ENCODE peak calls at places on chromosomes 4 and X, in six cellular contexts. One of them, this sample, is unnamed.
A peak's percentile ranks its signal among the peaks of the same experiment; 100 is the strongest.

GRCh38 chrX:1614927-1615326 is at the start of gene ASMT:
- DNase-seq in mesenchymal stem cell: no peak
- DNase-seq in neuronal stem cell: no peak
- DNase-seq in H9: peak; percentile 55
- DNase-seq in H1: no peak
- DNase-seq in trophoblast cell: no peak
- DNase-seq in this sample: no peak

GRCh38 chrX:152641996-152642395 is 4.3 kb downstream of the GABRQ start:
- DNase-seq in H9: peak; percentile 61
- DNase-seq in mesenchymal stem cell: no peak
- DNase-seq in H1: peak; percentile 43
- DNase-seq in trophoblast cell: no peak
- DNase-seq in neuronal stem cell: peak; percentile 18
- DNase-seq in this sample: peak; percentile 1

GRCh38 chr4:137700751-137701150 is 168.5 kb upstream of the PCDH18 start:
- DNase-seq in mesenchymal stem cell: no peak
- DNase-seq in H1: no peak
- DNase-seq in neuronal stem cell: no peak
- DNase-seq in H9: no peak
- DNase-seq in trophoblast cell: no peak
- DNase-seq in this sample: peak; percentile 31

GRCh38 chr4:33882246-33882990 is 2361.9 kb downstream of the ARAP2 start:
- DNase-seq in trophoblast cell: no peak
- DNase-seq in H9: no peak
- DNase-seq in neuronal stem cell: no peak
- DNase-seq in H1: no peak
- DNase-seq in mesenchymal stem cell: peak; percentile 42
- DNase-seq in this sample: no peak

GRCh38 chr4:70589785-70590184 is 2.3 kb upstream of the AMBN start:
- DNase-seq in mesenchymal stem cell: no peak
- DNase-seq in H9: no peak
- DNase-seq in H1: no peak
- DNase-seq in neuronal stem cell: no peak
- DNase-seq in trophoblast cell: no peak
- DNase-seq in this sample: no peak

GRCh38 chrX:20205927-20206708 is 60.6 kb downstream of the RPS6KA3 start:
- DNase-seq in H1: no peak
- DNase-seq in trophoblast cell: no peak
- DNase-seq in H9: no peak
- DNase-seq in neuronal stem cell: no peak
- DNase-seq in mesenchymal stem cell: no peak
- DNase-seq in this sample: no peak

GRCh38 chrX:39011454-39012204 is 210.4 kb downstream of the MID1IP1 start:
- DNase-seq in mesenchymal stem cell: no peak
- DNase-seq in neuronal stem cell: no peak
- DNase-seq in H9: no peak
- DNase-seq in trophoblast cell: no peak
- DNase-seq in H1: no peak
- DNase-seq in this sample: no peak

GRCh38 chr4:185742766-185743165 is 69.2 kb downstream of the SORBS2 start:
- DNase-seq in H1: no peak
- DNase-seq in trophoblast cell: peak; percentile 44
- DNase-seq in mesenchymal stem cell: peak; percentile 34
- DNase-seq in neuronal stem cell: no peak
- DNase-seq in H9: no peak
- DNase-seq in this sample: no peak

GRCh38 chrX:153773218-153773611 is 7.6 kb upstream of the SRPK3 start:
- DNase-seq in trophoblast cell: no peak
- DNase-seq in mesenchymal stem cell: no peak
- DNase-seq in H9: no peak
- DNase-seq in H1: no peak
- DNase-seq in neuronal stem cell: no peak
- DNase-seq in this sample: no peak

GRCh38 chr4:23773884-23774636 is 115.8 kb downstream of the PPARGC1A start:
- DNase-seq in mesenchymal stem cell: no peak
- DNase-seq in H9: no peak
- DNase-seq in H1: no peak
- DNase-seq in trophoblast cell: no peak
- DNase-seq in neuronal stem cell: no peak
- DNase-seq in this sample: no peak

GRCh38 chrX:46381630-46382029 is 163.6 kb downstream of the ZNF674 start:
- DNase-seq in H1: peak; percentile 46
- DNase-seq in trophoblast cell: no peak
- DNase-seq in H9: peak; percentile 40
- DNase-seq in mesenchymal stem cell: peak; percentile 10
- DNase-seq in neuronal stem cell: peak; percentile 2
- DNase-seq in this sample: peak; percentile 17

GRCh38 chr4:183503497-183504063 is 1.3 kb upstream of the ING2 start:
- DNase-seq in H9: no peak
- DNase-seq in mesenchymal stem cell: no peak
- DNase-seq in trophoblast cell: no peak
- DNase-seq in H1: no peak
- DNase-seq in neuronal stem cell: no peak
- DNase-seq in this sample: no peak

GRCh38 chr4:97665553-97665952 is 477.7 kb downstream of the STPG2 start:
- DNase-seq in mesenchymal stem cell: no peak
- DNase-seq in H1: no peak
- DNase-seq in H9: no peak
- DNase-seq in trophoblast cell: no peak
- DNase-seq in neuronal stem cell: no peak
- DNase-seq in this sample: no peak

GRCh38 chr4:87123241-87123640 is 97.2 kb downstream of the KLHL8 start:
- DNase-seq in H1: no peak
- DNase-seq in H9: no peak
- DNase-seq in mesenchymal stem cell: no peak
- DNase-seq in neuronal stem cell: no peak
- DNase-seq in trophoblast cell: no peak
- DNase-seq in this sample: no peak

GRCh38 chr4:87129681-87130080 is 90.7 kb downstream of the KLHL8 start:
- DNase-seq in H1: no peak
- DNase-seq in trophoblast cell: no peak
- DNase-seq in mesenchymal stem cell: no peak
- DNase-seq in H9: no peak
- DNase-seq in neuronal stem cell: no peak
- DNase-seq in this sample: no peak

GRCh38 chr4:87128006-87128705 is 92.3 kb downstream of the KLHL8 start:
- DNase-seq in mesenchymal stem cell: no peak
- DNase-seq in H1: no peak
- DNase-seq in H9: no peak
- DNase-seq in neuronal stem cell: no peak
- DNase-seq in trophoblast cell: no peak
- DNase-seq in this sample: peak; percentile 26

GRCh38 chr4:87122252-87122651 is 98.2 kb downstream of the KLHL8 start:
- DNase-seq in mesenchymal stem cell: peak; percentile 18
- DNase-seq in H1: no peak
- DNase-seq in H9: no peak
- DNase-seq in trophoblast cell: no peak
- DNase-seq in neuronal stem cell: no peak
- DNase-seq in this sample: peak; percentile 34

DNA sequence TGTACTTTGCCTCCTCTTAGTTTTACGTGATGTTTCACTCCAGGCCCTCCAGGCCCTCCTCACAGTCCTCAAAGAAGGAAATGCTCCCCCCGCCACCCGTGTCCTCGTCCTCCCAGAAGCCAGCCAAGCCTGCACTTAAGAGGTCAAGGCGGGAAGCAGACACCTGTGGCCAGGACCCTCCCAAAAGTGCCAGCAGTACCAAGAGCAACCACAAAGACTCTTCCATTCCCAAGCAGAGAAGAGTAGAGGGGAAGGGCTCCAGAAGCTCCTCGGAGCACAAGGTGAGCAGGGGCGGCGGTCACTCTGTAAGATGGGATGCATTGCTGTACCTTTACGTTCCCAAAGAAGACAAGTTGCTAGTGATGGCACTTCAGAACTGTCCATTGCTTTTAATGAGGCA is 94.4 kb downstream of the KLHL8 start:
- DNase-seq in mesenchymal stem cell: no peak
- DNase-seq in trophoblast cell: no peak
- DNase-seq in H9: no peak
- DNase-seq in neuronal stem cell: no peak
- DNase-seq in H1: no peak
- DNase-seq in this sample: no peak
- H3K14ac ChIP-seq in mesenchymal stem cell: peak overlapping the region; percentile 47
- H3K14ac ChIP-seq in trophoblast cell: no peak overlapping the region
- H3K14ac ChIP-seq in H9: no peak overlapping the region
- H3K14ac ChIP-seq in neuronal stem cell: no peak overlapping the region
- H3K14ac ChIP-seq in H1: no peak overlapping the region
- H3K14ac ChIP-seq in this sample: no peak overlapping the region

GRCh38 chr4:141652161-141652778 is 15.9 kb downstream of the IL15 start:
- DNase-seq in trophoblast cell: no peak
- DNase-seq in H9: no peak
- DNase-seq in mesenchymal stem cell: peak; percentile 69
- DNase-seq in neuronal stem cell: no peak
- DNase-seq in H1: no peak
- DNase-seq in this sample: peak; percentile 93
- H3K27ac ChIP-seq in trophoblast cell: no peak overlapping the region
- H3K27ac ChIP-seq in H9: no peak overlapping the region
- H3K27ac ChIP-seq in mesenchymal stem cell: peak overlapping the region; percentile 34
- H3K27ac ChIP-seq in neuronal stem cell: no peak overlapping the region
- H3K27ac ChIP-seq in H1: no peak overlapping the region
- H3K27ac ChIP-seq in this sample: no peak overlapping the region

GRCh38 chr4:145302725-145303124 is 122.3 kb upstream of the OTUD4 start:
- DNase-seq in neuronal stem cell: no peak
- DNase-seq in H1: no peak
- DNase-seq in trophoblast cell: no peak
- DNase-seq in mesenchymal stem cell: no peak
- DNase-seq in H9: no peak
- DNase-seq in this sample: no peak
- H3K14ac ChIP-seq in neuronal stem cell: no peak overlapping the region
- H3K14ac ChIP-seq in H1: no peak overlapping the region
- H3K14ac ChIP-seq in trophoblast cell: no peak overlapping the region
- H3K14ac ChIP-seq in mesenchymal stem cell: peak overlapping the region; percentile 42
- H3K14ac ChIP-seq in H9: no peak overlapping the region
- H3K14ac ChIP-seq in this sample: no peak overlapping the region

GRCh38 chr4:10005632-10006031 is 15.7 kb downstream of the SLC2A9 start:
- DNase-seq in H1: no peak
- DNase-seq in H9: no peak
- DNase-seq in neuronal stem cell: no peak
- DNase-seq in trophoblast cell: no peak
- DNase-seq in mesenchymal stem cell: no peak
- DNase-seq in this sample: no peak

GRCh38 chr4:10007772-10008171 is 13.5 kb downstream of the SLC2A9 start:
- DNase-seq in mesenchymal stem cell: no peak
- DNase-seq in H9: no peak
- DNase-seq in H1: no peak
- DNase-seq in neuronal stem cell: no peak
- DNase-seq in trophoblast cell: no peak
- DNase-seq in this sample: no peak

GRCh38 chr4:10006604-10007435 is 14.5 kb downstream of the SLC2A9 start:
- DNase-seq in H9: no peak
- DNase-seq in trophoblast cell: peak; percentile 15
- DNase-seq in mesenchymal stem cell: no peak
- DNase-seq in H1: no peak
- DNase-seq in neuronal stem cell: no peak
- DNase-seq in this sample: no peak

GRCh38 chr4:10007436-10007740 is 13.9 kb downstream of the SLC2A9 start:
- DNase-seq in trophoblast cell: no peak
- DNase-seq in H9: no peak
- DNase-seq in mesenchymal stem cell: no peak
- DNase-seq in H1: no peak
- DNase-seq in neuronal stem cell: no peak
- DNase-seq in this sample: no peak

GRCh38 chr4:10006236-10006603 is 15.1 kb downstream of the SLC2A9 start:
- DNase-seq in neuronal stem cell: no peak
- DNase-seq in H1: no peak
- DNase-seq in mesenchymal stem cell: no peak
- DNase-seq in H9: no peak
- DNase-seq in trophoblast cell: peak; percentile 17
- DNase-seq in this sample: no peak
- H3K27ac ChIP-seq in neuronal stem cell: no peak overlapping the region
- H3K27ac ChIP-seq in H1: no peak overlapping the region
- H3K27ac ChIP-seq in mesenchymal stem cell: no peak overlapping the region
- H3K27ac ChIP-seq in H9: no peak overlapping the region
- H3K27ac ChIP-seq in trophoblast cell: peak overlapping the region; percentile 24
- H3K27ac ChIP-seq in this sample: no peak overlapping the region

GRCh38 chr4:56146956-56147355 is 198.2 kb downstream of the CEP135 start:
- DNase-seq in neuronal stem cell: no peak
- DNase-seq in H1: no peak
- DNase-seq in mesenchymal stem cell: no peak
- DNase-seq in trophoblast cell: no peak
- DNase-seq in H9: no peak
- DNase-seq in this sample: no peak

GRCh38 chr4:56148428-56148827 is 199.7 kb downstream of the CEP135 start:
- DNase-seq in H9: no peak
- DNase-seq in trophoblast cell: no peak
- DNase-seq in neuronal stem cell: no peak
- DNase-seq in H1: no peak
- DNase-seq in mesenchymal stem cell: no peak
- DNase-seq in this sample: no peak

GRCh38 chr4:56142088-56142487 is 193.3 kb downstream of the CEP135 start:
- DNase-seq in H9: no peak
- DNase-seq in neuronal stem cell: no peak
- DNase-seq in trophoblast cell: no peak
- DNase-seq in mesenchymal stem cell: no peak
- DNase-seq in H1: no peak
- DNase-seq in this sample: no peak

GRCh38 chr4:56149601-56150000 is 200.9 kb downstream of the CEP135 start:
- DNase-seq in H1: no peak
- DNase-seq in mesenchymal stem cell: peak; percentile 66
- DNase-seq in trophoblast cell: no peak
- DNase-seq in H9: no peak
- DNase-seq in neuronal stem cell: no peak
- DNase-seq in this sample: peak; percentile 54

DNA sequence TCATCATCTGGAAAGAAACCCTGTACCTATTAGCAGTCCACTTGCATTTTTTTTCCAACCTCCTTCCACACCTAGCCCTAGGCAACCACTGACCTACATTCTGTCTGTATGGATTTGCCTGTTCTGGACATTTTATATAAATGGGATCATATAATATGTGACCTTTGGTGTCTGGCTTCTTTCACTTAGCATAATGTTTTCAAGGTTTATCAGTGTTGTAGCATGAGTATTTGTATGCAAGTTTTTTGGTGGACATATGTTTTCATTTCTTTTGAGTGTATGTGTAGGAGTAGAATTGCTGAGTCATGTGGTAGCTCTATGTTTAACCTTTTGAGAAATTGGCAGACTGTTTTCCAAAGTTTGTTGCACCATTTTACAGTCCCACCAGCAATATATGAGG is 198.6 kb downstream of the CEP135 start:
- DNase-seq in trophoblast cell: no peak
- DNase-seq in neuronal stem cell: no peak
- DNase-seq in H1: no peak
- DNase-seq in mesenchymal stem cell: peak; percentile 18
- DNase-seq in H9: no peak
- DNase-seq in this sample: peak; percentile 9
- H3K14ac ChIP-seq in trophoblast cell: no peak overlapping the region
- H3K14ac ChIP-seq in neuronal stem cell: no peak overlapping the region
- H3K14ac ChIP-seq in H1: no peak overlapping the region
- H3K14ac ChIP-seq in mesenchymal stem cell: no peak overlapping the region
- H3K14ac ChIP-seq in H9: no peak overlapping the region
- H3K14ac ChIP-seq in this sample: no peak overlapping the region

DNA sequence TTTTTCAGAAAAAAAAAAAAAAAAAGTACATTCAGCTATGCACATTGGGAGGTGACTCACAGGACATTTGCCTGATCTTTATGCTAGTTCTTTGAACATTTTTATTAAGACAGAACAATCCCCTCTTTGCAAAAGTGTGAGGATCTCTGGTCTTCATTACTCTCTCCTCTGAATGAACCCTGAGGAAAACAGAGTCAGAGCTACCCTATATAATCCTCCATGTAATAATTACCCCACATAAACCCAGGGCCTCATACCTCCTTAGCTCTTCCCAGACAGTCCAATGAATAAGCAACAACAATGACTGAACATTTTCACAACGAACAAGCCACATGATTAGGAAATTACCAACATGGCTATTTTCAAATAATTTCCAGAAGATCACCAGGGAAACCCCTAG is 37.9 kb downstream of the TBC1D9 start:
- DNase-seq in trophoblast cell: no peak
- DNase-seq in H1: no peak
- DNase-seq in neuronal stem cell: no peak
- DNase-seq in mesenchymal stem cell: peak; percentile 89
- DNase-seq in H9: no peak
- DNase-seq in this sample: peak; percentile 59
- H3K27ac ChIP-seq in trophoblast cell: no peak overlapping the region
- H3K27ac ChIP-seq in H1: no peak overlapping the region
- H3K27ac ChIP-seq in neuronal stem cell: no peak overlapping the region
- H3K27ac ChIP-seq in mesenchymal stem cell: peak overlapping the region; percentile 62
- H3K27ac ChIP-seq in H9: no peak overlapping the region
- H3K27ac ChIP-seq in this sample: no peak overlapping the region

This sample was measured in IMR-90.